ENCODE peak calls at places on chromosome 1, in four cellular contexts. W is brain microvascular endothelial cell; H is activated T-helper 2 cell treated with anti-CD3 and anti-CD28 coated beads, Interferon-gamma antibody, Interleukin-2, Interleukin-4, amounts not matched to agents 10 μg/mL and 5 μg/mL and 100 μg/mL, durations not matched to agents 14 hours and 24 hours and 36 hours; Q is AG08396. B is an unnamed sample.

GRCh38 chr1:209491496-209491895 is 92.0 kb upstream of the CAMK1G start:
- DNase-seq in W (no peak), H (no peak), Q (no peak), B (no peak)

GRCh38 chr1:29062157-29062942 is 61.4 kb downstream of the TMEM200B start:
- DNase-seq in Q (no peak), W (no peak), H (no peak), B (no peak)

GRCh38 chr1:42931911-42932422 is 26.7 kb downstream of the SLC2A1 start:
- DNase-seq in W (no peak), H (peak), Q (no peak), B (peak)

GRCh38 chr1:10457910-10458309 is 8.1 kb downstream of the CORT start:
- DNase-seq in Q (no peak), H (no peak), W (no peak), B (no peak)

GRCh38 chr1:24864409-24864808 is 65.7 kb downstream of the RUNX3 start:
- DNase-seq in H (no peak), W (no peak), Q (no peak), B (no peak)

GRCh38 chr1:186482661-186483255 is 21.8 kb upstream of the PDC start:
- DNase-seq in Q (peak), W (peak), H (peak), B (peak)

GRCh38 chr1:181061891-181062777 is 26.4 kb upstream of the IER5 start:
- DNase-seq in W (no peak), H (no peak), Q (no peak), B (no peak)

GRCh38 chr1:204354579-204354978 is 5.2 kb downstream of the PLEKHA6 start:
- DNase-seq in Q (no peak), H (no peak), W (no peak), B (no peak)

B was measured in bronchial epithelial cell.